ENCODE peak calls at places on chromosomes 5 and 9, in six cellular contexts. X is A549, W is Peyer's patch, F is colonic mucosa, Z is Panc1, C is mesenchymal stem cell. N is an unnamed sample.

GRCh38 chr5:9617739-9618504 is 12.2 kb downstream of the TAS2R1 start:
- DNase-seq in Z (no peak), F (no peak), W (no peak), C (peak; percentile 9), X (no peak), N (no peak)

GRCh38 chr9:121893787-121894186 is 199.3 kb downstream of the TTLL11 start:
- DNase-seq in Z (no peak), X (no peak), F (no peak), W (no peak), C (no peak), N (no peak)

GRCh38 chr5:91541696-91542095 is 158.6 kb upstream of the ARRDC3 start:
- DNase-seq in Z (no peak), F (no peak), C (peak; percentile 17), X (peak; percentile 4), W (no peak), N (peak; percentile 10)

GRCh38 chr5:166952055-166952454 is 1339.4 kb upstream of the WWC1 start:
- DNase-seq in Z (no peak), W (no peak), F (no peak), X (no peak), C (no peak), N (no peak)

GRCh38 chr5:490116-491094 is 33.8 kb downstream of the SLC9A3 start:
- DNase-seq in F (no peak), X (no peak), W (no peak), Z (no peak), C (no peak), N (no peak)

GRCh38 chr5:159453209-159453608 is 122.9 kb upstream of the IL12B start:
- DNase-seq in X (no peak), C (no peak), Z (no peak), W (no peak), F (no peak), N (no peak)

GRCh38 chr5:141084487-141084989 is 9.9 kb upstream of the PCDHB2 start:
- DNase-seq in C (peak; percentile 54), Z (peak; percentile 53), F (no peak), X (peak; percentile 59), W (no peak), N (peak; percentile 58)

GRCh38 chr5:66498791-66499207 is 97.4 kb upstream of the MAST4 start:
- DNase-seq in C (no peak), X (no peak), F (no peak), W (no peak), Z (no peak), N (peak; percentile 23)

GRCh38 chr9:104858846-104859245 is 69.1 kb downstream of the ABCA1 start:
- DNase-seq in Z (no peak), X (no peak), C (no peak), F (no peak), W (no peak), N (no peak)

GRCh38 chr9:120402741-120403542 is 177.0 kb downstream of the CDK5RAP2 start:
- DNase-seq in W (no peak), X (peak; percentile 76), F (no peak), C (peak; percentile 92), Z (peak; percentile 13), N (peak; percentile 15)

GRCh38 chr9:91986248-91986647 is 36.2 kb upstream of the ROR2 start:
- DNase-seq in C (no peak), Z (no peak), W (no peak), F (no peak), X (no peak), N (no peak)

GRCh38 chr5:176296-176823 is 14.9 kb upstream of the LRRC14B start:
- DNase-seq in W (no peak), X (no peak), C (no peak), Z (no peak), F (no peak), N (no peak)

GRCh38 chr5:14450055-14450524 is 131.5 kb upstream of the OTULINL start:
- DNase-seq in F (no peak), W (no peak), X (no peak), C (peak; percentile 93), Z (no peak), N (no peak)

GRCh38 chr5:146595088-146595487 is 79.1 kb upstream of the GPR151 start:
- DNase-seq in C (no peak), W (no peak), X (no peak), F (no peak), Z (no peak), N (no peak)

GRCh38 chr5:68528877-68529276 is 313.3 kb downstream of the PIK3R1 start:
- DNase-seq in Z (no peak), F (no peak), W (no peak), X (no peak), C (no peak), N (no peak)

GRCh38 chr5:74556631-74557595 is 83.6 kb downstream of the ENC1 start:
- DNase-seq in C (peak; percentile 63), W (no peak), X (no peak), Z (no peak), F (no peak), N (no peak)

GRCh38 chr9:137049544-137050449 is 3.8 kb upstream of the NPDC1 start:
- DNase-seq in X (peak; percentile 73), W (peak; percentile 31), Z (no peak), C (peak; percentile 32), F (peak; percentile 77), N (peak; percentile 56)

GRCh38 chr5:126368239-126368812 is 54.9 kb upstream of the GRAMD2B start:
- DNase-seq in W (no peak), Z (no peak), C (no peak), F (no peak), X (no peak), N (peak; percentile 14)

DNA sequence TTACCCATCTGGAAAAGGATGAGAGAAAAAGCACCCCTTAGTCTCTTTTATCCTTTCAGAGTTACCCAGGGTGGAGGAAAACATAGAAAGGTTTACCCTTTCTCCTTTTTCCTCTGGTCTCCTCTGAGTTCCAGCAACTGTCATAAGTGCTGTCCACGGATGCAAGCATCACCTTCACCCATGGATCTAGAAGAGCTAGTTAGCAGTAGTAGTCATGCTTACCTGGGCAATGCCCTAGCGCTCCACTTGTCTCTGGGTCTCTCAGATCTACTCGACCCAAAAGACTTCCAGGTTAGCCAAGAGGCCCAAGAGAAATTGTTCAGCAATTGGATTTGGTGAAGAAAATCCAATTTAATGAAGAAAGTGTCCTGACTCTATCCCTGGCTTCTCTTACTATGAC is 656.2 kb upstream of the PTPRD start:
- DNase-seq in W (no peak), F (no peak), X (no peak), C (no peak), Z (no peak), N (no peak)
- H3K9me3 ChIP-seq in W (no peaks in the 10 kb centered on the region), F (no peaks in the 10 kb centered on the region), X (peaks cover 9% of the 10 kb centered on the region), C (peaks cover 65% of the 10 kb centered on the region), Z (no peaks in the 10 kb centered on the region), N (peaks cover 15% of the 10 kb centered on the region)

DNA sequence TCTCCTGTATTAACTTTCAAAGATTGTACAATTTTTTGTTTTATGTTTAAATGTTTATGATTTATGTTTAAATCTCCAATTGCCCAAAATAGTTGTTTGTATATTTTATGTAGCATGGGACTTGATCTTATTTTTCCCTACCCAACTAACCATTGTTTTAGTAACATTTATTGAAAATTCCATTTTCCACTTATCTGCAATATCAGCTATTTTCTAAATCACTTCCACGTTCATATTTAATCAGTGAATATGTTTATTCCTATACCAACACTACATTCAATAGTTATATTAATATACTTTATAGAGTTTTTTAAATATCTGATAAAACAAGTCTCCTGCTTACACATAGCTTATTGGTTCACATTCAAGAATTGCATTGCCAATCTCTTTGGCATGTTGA is 532.2 kb downstream of the CHSY3 start:
- DNase-seq in W (no peak), X (no peak), F (no peak), Z (no peak), C (no peak), N (no peak)
- H3K9me3 ChIP-seq in W (no peaks in the 10 kb centered on the region), X (peaks cover 18% of the 10 kb centered on the region), F (no peaks in the 10 kb centered on the region), Z (no peaks in the 10 kb centered on the region), C (peaks cover 40% of the 10 kb centered on the region), N (no peaks in the 10 kb centered on the region)

GRCh38 chr5:94102849-94103248 is 361.4 kb upstream of the POU5F2 start:
- DNase-seq in X (no peak), Z (no peak), C (no peak), F (no peak), W (no peak), N (no peak)
- H3K9me3 ChIP-seq in X (peaks cover 13% of the 10 kb centered on the region), Z (no peaks in the 10 kb centered on the region), C (peaks cover 15% of the 10 kb centered on the region), F (no peaks in the 10 kb centered on the region), W (no peaks in the 10 kb centered on the region), N (peaks cover 22% of the 10 kb centered on the region)

GRCh38 chr5:77777281-77777892 is 1.2 kb upstream of the TBCA start:
- DNase-seq in C (no peak), W (no peak), Z (peak; percentile 35), F (no peak), X (no peak), N (peak; percentile 5)
- H3K9me3 ChIP-seq in C (no peaks in the 10 kb centered on the region), W (no peaks in the 10 kb centered on the region), Z (no peaks in the 10 kb centered on the region), F (no peaks in the 10 kb centered on the region), X (no peaks in the 10 kb centered on the region), N (no peaks in the 10 kb centered on the region)

GRCh38 chr5:153938131-153938842 is 100.4 kb downstream of the FAM114A2 start:
- DNase-seq in F (no peak), X (no peak), C (no peak), Z (no peak), W (no peak), N (no peak)
- H3K9me3 ChIP-seq in F (no peaks in the 10 kb centered on the region), X (peaks cover 28% of the 10 kb centered on the region), C (peaks cover 53% of the 10 kb centered on the region), Z (peaks cover 5% of the 10 kb centered on the region), W (no peaks in the 10 kb centered on the region), N (peaks cover 28% of the 10 kb centered on the region)

GRCh38 chr9:135119496-135120064 is 32.1 kb downstream of the OLFM1 start:
- DNase-seq in W (no peak), X (no peak), C (no peak), Z (no peak), F (no peak), N (no peak)

GRCh38 chr9:135120249-135120648 is 32.8 kb downstream of the OLFM1 start:
- DNase-seq in X (no peak), F (no peak), Z (no peak), C (no peak), W (no peak), N (no peak)

GRCh38 chr9:135123145-135123544 is 35.7 kb downstream of the OLFM1 start:
- DNase-seq in W (no peak), X (no peak), C (no peak), Z (no peak), F (no peak), N (no peak)

GRCh38 chr9:135123735-135124134 is 36.3 kb downstream of the OLFM1 start:
- DNase-seq in X (no peak), Z (no peak), W (no peak), F (no peak), C (no peak), N (no peak)

DNA sequence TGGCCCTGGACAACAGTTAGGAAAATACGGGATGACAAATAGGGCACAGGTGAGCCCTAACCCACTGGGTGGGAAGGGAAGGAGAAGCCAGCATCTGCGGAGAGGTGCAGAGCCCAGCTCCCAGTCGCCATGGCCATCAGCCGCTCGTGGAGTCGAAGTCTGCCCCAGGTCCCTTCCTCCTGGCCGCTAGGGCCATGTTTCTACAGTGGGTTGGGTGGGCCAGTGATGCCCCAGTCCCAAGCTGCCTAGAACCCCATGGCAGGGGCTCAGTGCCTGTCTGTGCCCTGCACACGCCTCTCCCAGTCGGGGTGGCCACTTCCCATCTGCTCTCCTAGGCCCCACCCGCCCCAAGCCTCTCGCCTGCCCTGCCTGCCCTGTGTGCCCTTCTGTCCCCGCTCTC is 34.8 kb downstream of the OLFM1 start:
- DNase-seq in F (no peak), X (no peak), C (no peak), Z (no peak), W (no peak), N (no peak)
- H3K9me3 ChIP-seq in F (no peaks in the 10 kb centered on the region), X (peaks cover 12% of the 10 kb centered on the region), C (no peaks in the 10 kb centered on the region), Z (no peaks in the 10 kb centered on the region), W (no peaks in the 10 kb centered on the region), N (peaks cover 2% of the 10 kb centered on the region)

N was measured in MG63.